ENCODE peak calls at places on chromosomes 12 and 14, in seven cellular contexts. W is astrocyte; G is CD8-positive, alpha-beta memory T cell; Y is tibial artery; N is Peyer's patch; S is tibial nerve; P is CD4-positive, alpha-beta memory T cell. H is an unnamed sample.

GRCh38 chr14:104221636-104222375 is 83.4 kb downstream of the KIF26A start:
- DNase-seq in Y (no peak), P (no peak), N (no peak), W (no peak), G (no peak), S (no peak), H (no peak)

GRCh38 chr14:35155962-35156361 is 33.6 kb downstream of the PRORP start:
- DNase-seq in P (no peak), W (peak), N (no peak), Y (no peak), S (no peak), G (no peak), H (no peak)

GRCh38 chr12:50734409-50735263 is 29.3 kb upstream of the ATF1 start:
- DNase-seq in G (no peak), Y (no peak), P (peak), W (no peak), N (no peak), S (no peak), H (no peak)

GRCh38 chr14:102394717-102395378 is 32.1 kb downstream of the TECPR2 start:
- DNase-seq in W (no peak), Y (no peak), S (no peak), P (no peak), N (no peak), G (no peak), H (peak)

GRCh38 chr12:70581199-70581598 is 56.0 kb downstream of the PTPRB start:
- DNase-seq in P (no peak), Y (no peak), N (no peak), G (no peak), S (no peak), W (no peak), H (no peak)

GRCh38 chr14:26398616-26399015 is 199.2 kb downstream of the NOVA1 start:
- DNase-seq in G (no peak), W (no peak), N (no peak), P (no peak), Y (no peak), S (no peak), H (no peak)

GRCh38 chr12:52207895-52208294 is 16.1 kb upstream of the KRT80 start:
- DNase-seq in W (peak), S (peak), Y (peak), P (no peak), N (no peak), G (no peak), H (no peak)

GRCh38 chr12:43282106-43282505 is 269.9 kb downstream of the ADAMTS20 start:
- DNase-seq in G (no peak), N (no peak), W (no peak), P (no peak), Y (no peak), S (no peak), H (no peak)

GRCh38 chr12:47856094-47856493 is 36.4 kb upstream of the HDAC7 start:
- DNase-seq in P (no peak), Y (no peak), G (no peak), S (no peak), N (no peak), W (no peak), H (no peak)

GRCh38 chr14:50477760-50478159 is 54.6 kb downstream of the MAP4K5 start:
- DNase-seq in S (no peak), W (no peak), N (no peak), P (no peak), Y (no peak), G (no peak), H (no peak)

GRCh38 chr12:125089083-125089482 is 23.8 kb downstream of the AACS start:
- DNase-seq in S (no peak), Y (no peak), N (no peak), G (no peak), W (no peak), P (no peak), H (no peak)

GRCh38 chr14:66652736-66653135 is 144.8 kb downstream of the GPHN start:
- DNase-seq in G (no peak), S (no peak), N (no peak), Y (no peak), W (no peak), P (no peak), H (no peak)

GRCh38 chr12:67665679-67666078 is 17.1 kb downstream of the DYRK2 start:
- DNase-seq in S (no peak), W (no peak), G (no peak), P (no peak), N (no peak), Y (no peak), H (no peak)

GRCh38 chr12:67669217-67669924 is 20.8 kb downstream of the DYRK2 start:
- DNase-seq in W (no peak), P (no peak), N (no peak), S (no peak), G (no peak), Y (no peak), H (no peak)

GRCh38 chr12:67669925-67670631 is 21.5 kb downstream of the DYRK2 start:
- DNase-seq in G (no peak), S (no peak), Y (no peak), N (no peak), W (no peak), P (no peak), H (no peak)

GRCh38 chr12:67667276-67668073 is 18.9 kb downstream of the DYRK2 start:
- DNase-seq in W (no peak), P (no peak), N (no peak), G (no peak), S (peak), Y (peak), H (peak)

DNA sequence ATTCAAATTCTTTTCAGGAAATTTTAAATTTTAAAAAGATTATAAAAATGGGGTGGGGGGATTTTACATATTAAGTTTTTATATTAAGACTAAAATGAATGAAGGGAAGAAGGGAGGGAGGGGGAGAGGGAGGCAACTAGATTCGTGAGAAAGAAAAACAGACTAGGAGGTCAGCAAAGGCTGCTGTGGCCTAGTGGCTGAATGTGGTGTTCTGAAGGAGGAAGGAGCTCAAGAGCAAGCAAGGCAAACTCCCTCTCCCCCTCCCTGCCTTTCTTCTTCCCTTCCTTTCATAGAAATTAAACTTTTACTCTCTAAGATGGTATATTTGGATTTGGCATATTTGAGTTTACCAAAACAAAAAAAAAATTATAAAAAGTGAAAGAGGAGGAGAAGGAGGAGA is 18.1 kb downstream of the DYRK2 start:
- DNase-seq in P (no peak), G (no peak), W (no peak), N (no peak), Y (no peak), S (no peak), H (no peak)
- H3K27ac ChIP-seq in P (no peak), G (no peak), W (no peak), N (no peak), Y (peak), S (no peak), H (no peak)

DNA sequence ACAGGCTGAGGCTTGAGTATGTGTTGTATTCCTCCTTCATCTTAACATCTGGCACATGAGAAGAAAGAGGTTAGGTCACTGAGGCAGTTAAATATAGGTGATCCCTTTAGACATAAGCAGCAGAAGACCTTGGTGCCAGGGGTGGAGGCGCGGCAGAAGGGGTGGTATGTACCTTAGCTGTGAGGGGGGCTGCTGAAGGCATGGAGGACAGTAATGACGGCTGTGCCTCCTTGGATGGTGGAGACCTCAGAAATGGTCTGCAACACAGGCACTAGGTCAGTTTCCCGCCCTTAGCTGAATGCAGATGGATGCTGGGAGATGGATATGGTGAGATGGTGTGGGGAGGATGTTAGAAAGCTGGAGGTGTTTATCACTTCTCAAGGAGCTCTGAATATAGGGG is 1.5 kb upstream of the PNMA1 start:
- DNase-seq in Y (no peak), P (no peak), G (no peak), S (no peak), N (no peak), W (no peak), H (no peak)
- H3K27ac ChIP-seq in Y (no peak), P (peak), G (no peak), S (peak), N (no peak), W (no peak), H (no peak)

GRCh38 chr12:6177593-6178358 is 22.4 kb upstream of the CD9 start:
- DNase-seq in N (no peak), W (no peak), P (no peak), Y (no peak), G (no peak), S (no peak), H (no peak)
- H3K27ac ChIP-seq in N (no peak), W (no peak), P (no peak), Y (no peak), G (no peak), S (no peak), H (peak)

DNA sequence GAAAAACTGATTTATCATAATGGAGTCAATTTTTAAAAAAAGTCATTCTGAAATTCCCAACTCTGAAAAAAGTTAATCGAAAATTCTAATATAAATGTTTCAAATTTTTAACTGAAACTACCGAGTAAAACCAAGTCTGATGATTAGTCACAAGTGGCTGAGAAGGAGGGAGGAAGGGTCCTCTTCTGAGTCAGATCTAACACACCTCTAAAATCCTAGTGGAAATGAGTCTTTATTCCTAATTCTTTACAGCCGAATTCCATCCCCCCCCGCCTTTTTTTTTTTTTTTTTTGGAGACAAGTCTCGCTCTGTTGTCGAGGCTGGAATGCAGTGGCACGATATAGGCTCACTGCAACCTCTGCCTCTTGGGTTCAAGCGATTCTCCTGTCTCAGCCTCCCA is 37.9 kb downstream of the RAD9B start:
- DNase-seq in W (peak), Y (no peak), P (no peak), N (no peak), G (no peak), S (no peak), H (no peak)
- H3K27ac ChIP-seq in W (no peak), Y (no peak), P (no peak), N (no peak), G (no peak), S (peak), H (no peak)

DNA sequence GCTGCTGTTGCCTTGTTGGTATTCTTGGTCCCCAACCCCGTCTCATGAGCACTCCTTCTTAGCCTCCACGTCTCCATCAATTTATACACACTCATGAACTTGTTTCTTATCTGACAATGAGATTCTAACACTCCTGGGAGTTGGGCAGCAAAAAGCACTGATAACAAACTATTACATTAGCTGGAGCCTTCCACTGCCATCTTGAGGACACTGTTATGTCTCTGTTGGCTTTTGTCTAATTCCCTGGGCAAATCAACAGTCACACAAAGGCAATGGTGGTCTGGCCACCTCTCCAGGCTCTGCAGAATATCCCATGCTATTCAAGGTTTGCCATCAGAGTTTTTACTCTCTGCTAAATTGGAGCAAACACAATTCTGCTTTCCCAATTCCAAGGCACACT is 117.8 kb upstream of the COCH start:
- DNase-seq in S (no peak), P (no peak), Y (no peak), N (no peak), W (no peak), G (no peak), H (no peak)
- H3K27ac ChIP-seq in S (no peak), P (no peak), Y (no peak), N (no peak), W (no peak), G (no peak), H (no peak)

DNA sequence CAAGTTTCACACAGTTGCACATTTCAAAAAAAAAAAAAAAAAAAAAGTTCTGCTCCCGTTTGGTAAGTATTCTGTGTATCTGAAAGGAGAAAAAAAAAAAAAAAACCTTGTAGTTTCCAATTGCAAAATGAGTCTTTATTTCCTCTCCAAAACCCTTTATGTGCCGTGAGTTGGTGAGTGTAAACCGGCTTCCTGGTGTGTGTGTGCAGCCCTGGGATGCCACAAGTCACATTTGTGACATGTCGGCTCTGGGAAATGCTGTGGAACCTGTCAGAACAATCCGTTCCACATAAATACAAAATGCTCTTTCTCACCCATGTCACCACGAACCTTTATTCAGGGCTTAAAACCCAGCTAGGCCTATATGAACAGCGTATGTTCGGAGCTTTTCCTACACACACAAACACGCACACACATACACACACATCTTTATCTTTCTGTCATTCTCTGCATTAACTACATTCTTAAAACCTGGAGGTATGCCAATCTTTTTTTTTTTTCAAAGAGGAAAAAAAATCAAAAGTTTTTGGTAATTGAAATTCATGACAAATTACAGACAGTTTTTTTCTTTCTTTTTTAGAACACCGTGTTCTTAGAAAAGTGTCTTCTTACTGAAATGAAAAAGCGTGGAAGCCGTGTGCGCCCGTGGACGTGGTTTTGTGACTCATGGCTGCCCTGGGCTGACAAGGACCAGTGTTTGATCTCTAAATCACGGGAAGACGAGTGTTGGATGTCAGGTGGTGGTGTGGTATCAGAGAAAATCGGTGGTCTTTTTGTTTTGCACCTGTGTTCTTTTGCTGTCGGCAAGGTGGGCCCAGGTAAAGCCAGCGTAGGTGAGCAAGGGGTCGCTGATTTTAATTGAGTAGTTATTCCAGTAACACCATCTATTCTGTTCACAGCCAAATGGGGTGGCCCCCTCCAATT is 612.0 kb downstream of the VRK1 start:
- DNase-seq in S (no peak), P (peak), Y (no peak), N (no peak), W (no peak), G (no peak), H (no peak)
- H3K27ac ChIP-seq in S (no peak), P (peak), Y (no peak), N (no peak), W (no peak), G (no peak), H (no peak)

DNA sequence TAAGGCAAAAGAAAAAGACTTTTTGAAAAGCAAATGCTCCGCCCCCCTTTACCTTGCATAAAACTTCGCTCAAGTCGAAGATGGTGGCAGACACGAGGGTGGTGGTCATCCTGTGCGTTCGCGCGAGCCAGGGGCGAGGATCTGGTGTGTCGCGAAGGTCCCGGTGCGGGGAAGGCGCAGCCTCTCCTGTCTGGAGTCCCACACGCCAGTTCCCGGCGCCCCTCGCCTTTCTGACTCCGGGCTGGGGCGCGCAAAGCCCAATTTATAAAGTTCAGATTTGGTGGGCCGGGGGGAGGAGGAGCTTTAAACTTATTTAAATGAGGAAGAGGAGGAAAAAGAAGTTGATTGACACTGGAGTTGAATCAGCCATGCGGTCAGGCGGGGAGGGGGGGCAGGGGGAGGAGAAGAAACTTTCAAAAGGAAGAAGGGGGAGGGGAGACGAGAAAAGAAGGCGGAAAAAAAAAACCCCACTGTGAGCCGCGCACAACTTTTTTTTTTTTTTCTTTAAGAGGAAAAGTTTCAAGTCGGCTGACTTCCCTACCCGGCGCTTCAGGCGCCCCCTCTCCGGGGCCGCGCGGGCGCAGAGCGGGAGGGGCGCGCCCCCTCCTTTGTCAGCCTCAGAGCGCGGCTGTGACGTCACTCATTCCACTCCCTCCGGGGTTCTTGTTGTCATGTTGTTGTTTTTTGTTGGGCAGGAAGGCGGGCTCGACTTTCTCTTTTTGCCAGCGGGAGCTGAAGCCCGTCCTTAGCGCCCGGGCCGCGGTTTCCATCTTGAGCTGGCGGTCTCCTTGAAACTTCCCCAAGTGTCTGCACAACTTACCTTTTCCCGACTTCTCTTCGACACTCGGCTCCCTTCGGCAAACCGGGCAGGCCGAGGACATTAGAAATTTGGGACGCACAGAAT is at the start of gene ZFP36L1:
- DNase-seq in W (peak), S (peak), Y (peak), G (peak), N (peak), P (peak), H (peak)
- H3K27ac ChIP-seq in W (peak), S (peak), Y (peak), G (peak), N (peak), P (peak), H (peak)

GRCh38 chr14:56998728-56999127 is 188.4 kb upstream of the OTX2 start:
- DNase-seq in S (no peak), Y (no peak), N (no peak), W (no peak), G (no peak), P (no peak), H (no peak)
- H3K27ac ChIP-seq in S (no peak), Y (no peak), N (no peak), W (no peak), G (no peak), P (no peak), H (no peak)